ENCODE peak calls at places on chromosome 5, in six cellular contexts. One of them, this sample, is unnamed.

GRCh38 chr5:172303090-172303995 is 19.8 kb upstream of the UBTD2 start:
- DNase-seq in K562: no peak
- DNase-seq in A549: no peak
- DNase-seq in endothelial cell of umbilical vein: no peak
- DNase-seq in GM12878: no peak
- DNase-seq in HepG2: peak
- DNase-seq in this sample: peak

GRCh38 chr5:102223542-102224444 is 72.3 kb downstream of the SLCO4C1 start:
- DNase-seq in HepG2: peak
- DNase-seq in A549: no peak
- DNase-seq in GM12878: no peak
- DNase-seq in K562: peak
- DNase-seq in endothelial cell of umbilical vein: peak
- DNase-seq in this sample: peak

GRCh38 chr5:138986186-138986775 is 111.1 kb upstream of the LRRTM2 start:
- DNase-seq in A549: no peak
- DNase-seq in K562: no peak
- DNase-seq in GM12878: no peak
- DNase-seq in HepG2: no peak
- DNase-seq in endothelial cell of umbilical vein: no peak
- DNase-seq in this sample: no peak

GRCh38 chr5:9467199-9468069 is 78.4 kb downstream of the SEMA5A start:
- DNase-seq in K562: no peak
- DNase-seq in endothelial cell of umbilical vein: no peak
- DNase-seq in A549: no peak
- DNase-seq in GM12878: no peak
- DNase-seq in HepG2: no peak
- DNase-seq in this sample: no peak

GRCh38 chr5:157100140-157100679 is 8.6 kb downstream of the HAVCR2 start:
- DNase-seq in endothelial cell of umbilical vein: no peak
- DNase-seq in GM12878: peak
- DNase-seq in A549: no peak
- DNase-seq in K562: no peak
- DNase-seq in HepG2: no peak
- DNase-seq in this sample: peak

GRCh38 chr5:112636288-112636731 is 101.4 kb upstream of the APC start:
- DNase-seq in endothelial cell of umbilical vein: no peak
- DNase-seq in HepG2: no peak
- DNase-seq in GM12878: no peak
- DNase-seq in A549: no peak
- DNase-seq in K562: no peak
- DNase-seq in this sample: no peak

GRCh38 chr5:137831526-137831925 is 36.1 kb upstream of the MYOT start:
- DNase-seq in A549: no peak
- DNase-seq in K562: no peak
- DNase-seq in GM12878: no peak
- DNase-seq in HepG2: no peak
- DNase-seq in endothelial cell of umbilical vein: no peak
- DNase-seq in this sample: no peak

GRCh38 chr5:120062515-120062917 is 401.6 kb upstream of the PRR16 start:
- DNase-seq in HepG2: no peak
- DNase-seq in GM12878: no peak
- DNase-seq in endothelial cell of umbilical vein: no peak
- DNase-seq in K562: no peak
- DNase-seq in A549: no peak
- DNase-seq in this sample: no peak

GRCh38 chr5:56412601-56413379 is 179.7 kb upstream of the ANKRD55 start:
- DNase-seq in K562: no peak
- DNase-seq in HepG2: no peak
- DNase-seq in endothelial cell of umbilical vein: no peak
- DNase-seq in A549: no peak
- DNase-seq in GM12878: peak
- DNase-seq in this sample: peak

GRCh38 chr5:134083517-134083916 is 31.0 kb upstream of the TCF7 start:
- DNase-seq in HepG2: no peak
- DNase-seq in A549: no peak
- DNase-seq in GM12878: no peak
- DNase-seq in endothelial cell of umbilical vein: no peak
- DNase-seq in K562: no peak
- DNase-seq in this sample: no peak

GRCh38 chr5:134029156-134029555 is 24.4 kb upstream of the VDAC1 start:
- DNase-seq in K562: no peak
- DNase-seq in A549: peak
- DNase-seq in endothelial cell of umbilical vein: no peak
- DNase-seq in GM12878: no peak
- DNase-seq in HepG2: no peak
- DNase-seq in this sample: peak

GRCh38 chr5:374631-375335 is 53.3 kb downstream of the AHRR start:
- DNase-seq in A549: no peak
- DNase-seq in GM12878: no peak
- DNase-seq in endothelial cell of umbilical vein: no peak
- DNase-seq in HepG2: no peak
- DNase-seq in K562: no peak
- DNase-seq in this sample: peak

GRCh38 chr5:7518947-7519560 is 123.1 kb downstream of the ADCY2 start:
- DNase-seq in GM12878: no peak
- DNase-seq in A549: no peak
- DNase-seq in HepG2: no peak
- DNase-seq in endothelial cell of umbilical vein: no peak
- DNase-seq in K562: no peak
- DNase-seq in this sample: no peak

GRCh38 chr5:36252722-36253340 is 11.1 kb upstream of the NADK2 start:
- DNase-seq in GM12878: no peak
- DNase-seq in endothelial cell of umbilical vein: peak
- DNase-seq in A549: no peak
- DNase-seq in HepG2: no peak
- DNase-seq in K562: no peak
- DNase-seq in this sample: no peak

GRCh38 chr5:179763215-179763945 is 30.4 kb upstream of the LTC4S start:
- DNase-seq in K562: peak
- DNase-seq in HepG2: peak
- DNase-seq in A549: peak
- DNase-seq in endothelial cell of umbilical vein: peak
- DNase-seq in GM12878: no peak
- DNase-seq in this sample: peak

GRCh38 chr5:31587546-31587945 is 51.4 kb upstream of the PDZD2 start:
- DNase-seq in endothelial cell of umbilical vein: no peak
- DNase-seq in HepG2: no peak
- DNase-seq in GM12878: no peak
- DNase-seq in A549: no peak
- DNase-seq in K562: no peak
- DNase-seq in this sample: peak

GRCh38 chr5:124001216-124001615 is 489.2 kb downstream of the CSNK1G3 start:
- DNase-seq in K562: no peak
- DNase-seq in A549: no peak
- DNase-seq in GM12878: no peak
- DNase-seq in HepG2: no peak
- DNase-seq in endothelial cell of umbilical vein: no peak
- DNase-seq in this sample: no peak

GRCh38 chr5:146724975-146725374 is 153.6 kb downstream of the PPP2R2B start:
- DNase-seq in endothelial cell of umbilical vein: no peak
- DNase-seq in A549: no peak
- DNase-seq in GM12878: no peak
- DNase-seq in HepG2: no peak
- DNase-seq in K562: no peak
- DNase-seq in this sample: no peak
- TF ChIP-seq MAX in endothelial cell of umbilical vein: no peak
- TF ChIP-seq MAX in A549: no peak
- TF ChIP-seq MAX in GM12878: no peak
- TF ChIP-seq MAX in HepG2: no peak
- TF ChIP-seq MAX in K562: no peak
- TF ChIP-seq MAX in this sample: no peak

DNA sequence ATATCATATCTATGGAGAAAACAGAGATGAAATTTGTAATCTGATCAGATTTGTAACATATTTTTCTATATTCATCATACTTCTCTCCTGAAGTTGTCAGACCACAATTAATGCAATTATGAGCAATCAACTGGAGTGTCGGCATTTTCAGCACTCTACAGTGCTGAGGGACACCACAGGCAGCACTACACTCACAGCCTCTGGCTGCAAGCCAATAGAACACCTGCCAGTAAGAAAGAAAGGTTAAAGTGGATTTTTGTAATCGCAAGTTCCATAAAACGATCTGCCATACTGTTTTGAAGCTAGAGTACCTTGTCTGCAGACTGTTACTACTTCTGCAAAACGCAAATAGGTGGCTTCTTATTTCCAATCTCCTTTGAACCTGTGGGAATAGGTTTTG is 147.6 kb downstream of the ADAMTS6 start:
- DNase-seq in K562: no peak
- DNase-seq in endothelial cell of umbilical vein: no peak
- DNase-seq in A549: no peak
- DNase-seq in HepG2: no peak
- DNase-seq in GM12878: no peak
- DNase-seq in this sample: no peak
- TF ChIP-seq MYC in K562: no peak
- TF ChIP-seq MYC in endothelial cell of umbilical vein: no peak
- TF ChIP-seq MYC in A549: no peak
- TF ChIP-seq MYC in HepG2: no peak
- TF ChIP-seq MYC in GM12878: no peak
- TF ChIP-seq MYC in this sample: no peak

DNA sequence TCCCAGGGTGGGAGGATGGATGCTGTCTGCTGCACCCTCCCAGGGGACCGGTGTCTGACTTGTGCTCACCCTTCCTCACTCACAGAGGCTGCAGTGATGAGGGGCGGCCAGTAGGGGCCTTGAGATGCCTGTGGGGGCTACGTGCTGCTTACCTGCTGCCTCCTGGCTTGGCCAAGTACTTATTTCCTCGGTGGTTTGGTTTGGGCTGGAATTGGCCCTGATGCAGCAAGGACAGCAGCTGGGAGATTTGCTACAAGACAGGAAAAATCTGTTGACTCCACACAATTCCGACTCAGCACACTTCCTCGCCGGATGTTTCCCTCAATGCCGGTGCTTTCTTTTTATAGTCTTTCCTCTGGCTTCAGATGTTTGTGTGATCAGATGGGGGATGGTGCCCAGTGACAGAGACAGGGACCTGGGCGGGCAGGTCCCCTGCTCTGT is 6.6 kb downstream of the PCDH12 start:
- DNase-seq in HepG2: no peak
- DNase-seq in GM12878: no peak
- DNase-seq in A549: peak
- DNase-seq in K562: peak
- DNase-seq in endothelial cell of umbilical vein: peak
- DNase-seq in this sample: peak
- TF ChIP-seq CTCF in HepG2: peak
- TF ChIP-seq CTCF in GM12878: peak
- TF ChIP-seq CTCF in A549: no peak
- TF ChIP-seq CTCF in K562: peak
- TF ChIP-seq CTCF in endothelial cell of umbilical vein: peak
- TF ChIP-seq CTCF in this sample: peak

GRCh38 chr5:78638423-78638822 is 10.1 kb downstream of the LHFPL2 start:
- DNase-seq in HepG2: peak
- DNase-seq in endothelial cell of umbilical vein: peak
- DNase-seq in GM12878: no peak
- DNase-seq in A549: peak
- DNase-seq in K562: no peak
- DNase-seq in this sample: no peak
- TF ChIP-seq MAX in HepG2: no peak
- TF ChIP-seq MAX in endothelial cell of umbilical vein: peak
- TF ChIP-seq MAX in GM12878: no peak
- TF ChIP-seq MAX in A549: peak
- TF ChIP-seq MAX in K562: no peak
- TF ChIP-seq MAX in this sample: no peak

This sample was measured in NB4.